ENCODE peak calls at places on chromosome 12, in four cellular contexts. O is ovary, B is astrocyte of the cerebellum, K is HL-60. N is an unnamed sample.

GRCh38 chr12:87690236-87690810 is 338.9 kb downstream of the C12orf50 start:
- DNase-seq in O (no peak), B (no peak), K (no peak), N (no peak)

GRCh38 chr12:53103860-53104305 is 597 bp downstream of the SOAT2 start:
- DNase-seq in O (no peak), B (no peak), K (peak), N (peak)

GRCh38 chr12:12467222-12467621 is 95.4 kb downstream of the DUSP16 start:
- DNase-seq in O (no peak), B (no peak), K (no peak), N (no peak)

GRCh38 chr12:54393350-54393655 is 8.8 kb upstream of the ZNF385A start:
- DNase-seq in O (no peak), B (no peak), K (peak), N (no peak)

GRCh38 chr12:6753772-6754356 is 923 bp upstream of the MLF2 start:
- DNase-seq in O (peak), B (no peak), K (no peak), N (no peak)

GRCh38 chr12:112456029-112456428 is 37.3 kb downstream of the PTPN11 start:
- DNase-seq in O (no peak), B (no peak), K (no peak), N (no peak)

GRCh38 chr12:42609605-42610004 is 20.1 kb upstream of the PRICKLE1 start:
- DNase-seq in O (no peak), B (no peak), K (no peak), N (no peak)

GRCh38 chr12:16606201-16606849 is 363 bp upstream of the LMO3 start:
- DNase-seq in O (peak), B (no peak), K (peak), N (no peak)

GRCh38 chr12:110269622-110270124 is 11.4 kb upstream of the ATP2A2 start:
- DNase-seq in O (peak), B (no peak), K (no peak), N (no peak)

GRCh38 chr12:107394693-107395092 is 290.9 kb upstream of the PWP1 start:
- DNase-seq in O (no peak), B (no peak), K (no peak), N (no peak)

GRCh38 chr12:41661141-41661540 is 473.0 kb downstream of the PDZRN4 start:
- DNase-seq in O (no peak), B (no peak), K (no peak), N (no peak)

GRCh38 chr12:107590369-107591094 is 95.1 kb upstream of the PWP1 start:
- DNase-seq in O (no peak), B (no peak), K (no peak), N (no peak)

GRCh38 chr12:106480259-106480658 is 102.5 kb upstream of the RFX4 start:
- DNase-seq in O (no peak), B (no peak), K (no peak), N (no peak)

GRCh38 chr12:12357697-12358476 is 1.0 kb downstream of the BORCS5 start:
- DNase-seq in O (no peak), B (no peak), K (peak), N (no peak)

GRCh38 chr12:108310489-108310888 is 28.6 kb downstream of the CMKLR1 start:
- DNase-seq in O (no peak), B (peak), K (no peak), N (no peak)

GRCh38 chr12:63917864-63918742 is 73.6 kb downstream of the SRGAP1 start:
- DNase-seq in O (no peak), B (peak), K (peak), N (no peak)

GRCh38 chr12:6188954-6189353 is 11.2 kb upstream of the CD9 start:
- DNase-seq in O (no peak), B (no peak), K (no peak), N (no peak)

GRCh38 chr12:91920276-91920675 is 225.4 kb downstream of the BTG1 start:
- DNase-seq in O (no peak), B (no peak), K (no peak), N (no peak)

GRCh38 chr12:112992541-112993398 is 14.5 kb downstream of the OAS2 start:
- DNase-seq in O (no peak), B (peak), K (peak), N (no peak)

GRCh38 chr12:73731658-73732057 is 806.0 kb upstream of the ATXN7L3B start:
- DNase-seq in O (no peak), B (no peak), K (no peak), N (no peak)

GRCh38 chr12:71840226-71840847 is 778 bp downstream of the TBC1D15 start:
- DNase-seq in O (no peak), B (peak), K (no peak), N (no peak)

GRCh38 chr12:96044017-96044985 is 8.9 kb upstream of the LTA4H start:
- DNase-seq in O (no peak), B (no peak), K (no peak), N (peak)

GRCh38 chr12:47377414-47378221 is 297.9 kb upstream of the AMIGO2 start:
- DNase-seq in O (peak), B (peak), K (no peak), N (peak)

GRCh38 chr12:54958048-54958658 is 26.4 kb downstream of the TESPA1 start:
- DNase-seq in O (peak), B (peak), K (peak), N (no peak)

GRCh38 chr12:56081393-56082347 is 1.7 kb downstream of the ERBB3 start:
- DNase-seq in O (no peak), B (no peak), K (no peak), N (no peak)

GRCh38 chr12:3342051-3342450 is 149.0 kb upstream of the PRMT8 start:
- DNase-seq in O (peak), B (no peak), K (peak), N (peak)

GRCh38 chr12:118326971-118327370 is 45.7 kb downstream of the TAOK3 start:
- DNase-seq in O (no peak), B (no peak), K (no peak), N (no peak)

GRCh38 chr12:115203661-115204060 is 519.7 kb upstream of the TBX3 start:
- DNase-seq in O (no peak), B (peak), K (no peak), N (no peak)

GRCh38 chr12:92378682-92379479 is 233.2 kb upstream of the BTG1 start:
- DNase-seq in O (no peak), B (no peak), K (no peak), N (no peak)

GRCh38 chr12:3171195-3171591 is 94.0 kb downstream of the TSPAN9 start:
- DNase-seq in O (no peak), B (no peak), K (no peak), N (no peak)

DNA sequence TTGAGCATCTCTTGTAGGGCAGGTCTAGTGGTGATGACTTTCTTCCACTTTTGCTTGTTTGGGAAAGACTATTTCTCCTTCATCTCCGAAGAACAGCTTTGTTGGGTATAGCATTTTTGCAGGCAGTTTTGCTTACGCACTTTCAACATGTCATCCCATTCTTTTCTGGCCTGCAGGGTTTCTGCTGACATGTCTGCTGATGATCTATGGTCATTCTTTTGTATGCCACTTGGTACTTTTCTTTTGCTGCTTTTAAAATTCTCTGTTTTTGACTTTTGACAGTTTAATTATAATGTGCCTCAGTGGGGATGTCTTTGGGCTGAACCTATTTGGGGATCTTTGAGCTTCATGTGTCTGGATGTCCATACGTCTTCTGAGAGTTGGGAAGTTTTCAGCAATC is 78.2 kb downstream of the PTHLH start:
- DNase-seq in O (no peak), B (no peak), K (no peak), N (no peak)
- TF ChIP-seq CTCF in O (no peak), B (no peak), K (no peak), N (no peak)

GRCh38 chr12:59086124-59086523 is 165.8 kb upstream of the LRIG3 start:
- DNase-seq in O (no peak), B (no peak), K (no peak), N (no peak)
- TF ChIP-seq CTCF in O (no peak), B (no peak), K (no peak), N (no peak)

DNA sequence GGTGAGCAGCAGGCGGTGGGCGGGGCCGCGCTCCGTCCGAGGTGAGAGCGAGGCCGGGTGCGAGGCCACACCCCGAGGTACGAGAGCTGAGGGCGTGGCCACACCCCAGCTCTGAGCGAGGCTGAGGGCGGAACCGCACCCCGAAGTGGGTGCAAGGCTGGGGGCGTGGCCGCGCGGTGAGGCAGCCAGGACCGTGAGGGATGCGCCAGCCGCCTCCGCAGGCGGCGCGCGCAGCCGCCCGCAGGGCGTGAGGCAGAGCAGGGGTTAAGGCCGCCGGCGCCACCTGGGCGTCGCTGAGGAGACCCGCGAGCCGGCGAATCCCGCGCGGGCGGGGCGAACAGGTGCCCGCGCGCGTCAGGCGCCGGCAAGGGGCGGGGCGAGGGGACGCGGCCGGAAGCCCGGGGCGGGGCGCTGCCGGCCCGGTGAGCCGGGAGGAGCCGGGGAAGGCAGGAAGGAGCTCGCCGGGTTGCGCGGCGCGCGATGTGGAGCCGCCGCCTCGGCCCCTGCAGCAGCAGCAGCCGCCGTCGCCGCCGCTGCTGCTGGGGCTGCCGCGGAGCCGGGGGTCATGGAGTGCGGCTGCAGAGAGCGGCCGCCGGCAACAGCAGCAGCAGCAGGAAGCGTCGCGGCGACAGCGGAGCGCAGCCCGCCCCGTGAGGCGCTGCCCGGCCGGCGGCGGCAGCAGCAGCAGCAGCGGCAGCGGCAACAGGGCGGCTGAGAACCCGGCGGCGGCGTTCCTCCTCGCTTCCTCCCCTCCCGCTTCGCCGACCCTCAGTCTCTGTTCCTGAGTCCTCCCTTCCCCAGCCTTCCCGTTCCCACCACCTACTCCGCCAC is at the start of gene BICDL1:
- DNase-seq in O (peak), B (no peak), K (peak), N (peak)
- TF ChIP-seq CTCF in O (no peak), B (no peak), K (no peak), N (no peak)

GRCh38 chr12:26830358-26830757 is 2.6 kb downstream of the ITPR2 start:
- DNase-seq in O (no peak), B (no peak), K (no peak), N (no peak)

GRCh38 chr12:26831959-26832816 is 806 bp downstream of the ITPR2 start:
- DNase-seq in O (peak), B (peak), K (peak), N (peak)

GRCh38 chr12:26830783-26831601 is 2.0 kb downstream of the ITPR2 start:
- DNase-seq in O (no peak), B (no peak), K (peak), N (no peak)

GRCh38 chr12:26832817-26833691 is at the start of gene ITPR2:
- DNase-seq in O (peak), B (peak), K (peak), N (peak)

DNA sequence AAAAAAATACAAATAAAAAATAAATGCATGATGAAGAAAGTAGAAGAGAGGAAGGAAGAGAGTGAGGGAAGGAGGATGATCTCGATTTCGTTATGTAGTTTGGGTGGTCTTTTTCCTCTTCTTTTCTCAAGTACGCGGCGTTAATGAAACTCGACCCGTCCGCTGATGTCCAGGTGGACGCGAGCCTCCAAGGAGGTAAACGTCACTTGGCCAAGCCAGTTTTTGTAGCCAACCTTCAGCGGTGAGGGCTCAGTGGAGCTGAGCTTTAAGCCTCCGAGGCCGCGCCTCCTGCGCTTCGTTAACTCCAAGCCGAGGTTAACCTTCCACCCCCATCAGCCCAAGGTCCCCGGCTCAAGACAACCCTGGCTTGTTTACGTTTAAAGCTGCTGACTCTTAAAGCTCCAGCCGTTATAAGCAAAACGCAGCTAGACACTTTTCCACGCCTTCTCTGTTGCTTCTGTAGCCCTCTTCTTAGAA is 736 bp upstream of the ITPR2 start:
- DNase-seq in O (peak), B (no peak), K (peak), N (peak)
- TF ChIP-seq CTCF in O (no peak), B (no peak), K (no peak), N (no peak)

DNA sequence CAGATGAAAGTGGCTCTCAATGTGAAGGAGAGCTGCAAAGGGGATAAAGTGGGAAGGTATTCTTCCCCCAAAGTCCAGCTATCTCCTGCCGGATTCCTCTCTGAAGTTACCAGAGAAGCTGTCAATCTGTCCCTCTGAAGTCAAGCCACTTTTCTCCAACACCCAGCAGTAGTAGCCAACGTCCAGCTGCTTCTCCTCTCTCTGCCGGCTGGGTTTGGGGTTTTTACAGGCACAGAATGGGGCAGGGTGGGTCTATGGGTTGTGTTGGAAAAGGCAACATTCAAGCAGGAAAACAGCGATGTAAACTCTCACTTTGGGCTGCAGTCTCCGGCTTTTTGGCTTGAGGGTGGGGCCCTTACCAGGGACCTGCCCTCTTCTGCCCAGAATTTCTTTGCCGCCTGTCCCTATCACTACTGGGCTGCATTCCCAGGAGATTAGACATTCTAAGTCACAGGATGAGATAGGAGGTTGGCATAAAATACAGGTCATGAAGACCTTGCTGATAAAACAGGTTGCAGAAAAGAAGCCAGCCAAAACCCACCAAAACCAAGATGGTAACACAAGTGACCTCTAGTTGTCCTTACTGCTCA is 16.3 kb downstream of the CAPZA3 start:
- DNase-seq in O (no peak), B (no peak), K (no peak), N (no peak)
- TF ChIP-seq CTCF in O (no peak), B (no peak), K (no peak), N (no peak)

DNA sequence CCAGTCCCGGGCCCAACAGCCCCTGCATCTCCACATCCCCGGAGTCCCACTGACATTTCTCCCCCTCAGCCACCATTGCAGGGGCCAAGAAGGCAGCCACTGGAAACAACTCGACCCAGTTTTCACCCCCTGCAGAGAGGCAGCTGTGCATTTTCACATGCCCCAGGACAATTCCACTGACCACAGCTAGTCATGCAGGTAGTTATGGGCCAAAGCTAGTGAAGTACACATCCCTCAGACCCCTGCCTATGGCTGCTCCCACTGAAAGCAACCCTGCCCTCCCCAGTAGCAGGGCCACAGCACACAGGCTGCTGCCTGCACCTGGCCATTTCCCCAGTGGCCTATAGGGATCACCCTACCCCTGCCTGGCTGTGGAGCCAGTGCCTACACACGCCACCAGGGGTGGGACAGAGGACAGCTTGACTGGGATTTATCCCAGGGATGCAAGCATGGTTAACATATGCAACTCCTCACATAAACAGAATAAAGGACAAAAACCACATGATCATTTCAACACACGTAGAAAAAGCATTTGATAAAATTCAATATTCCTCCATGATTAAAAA is 154.0 kb downstream of the NDUFA12 start:
- DNase-seq in O (no peak), B (no peak), K (no peak), N (no peak)
- TF ChIP-seq CTCF in O (no peak), B (no peak), K (no peak), N (no peak)

DNA sequence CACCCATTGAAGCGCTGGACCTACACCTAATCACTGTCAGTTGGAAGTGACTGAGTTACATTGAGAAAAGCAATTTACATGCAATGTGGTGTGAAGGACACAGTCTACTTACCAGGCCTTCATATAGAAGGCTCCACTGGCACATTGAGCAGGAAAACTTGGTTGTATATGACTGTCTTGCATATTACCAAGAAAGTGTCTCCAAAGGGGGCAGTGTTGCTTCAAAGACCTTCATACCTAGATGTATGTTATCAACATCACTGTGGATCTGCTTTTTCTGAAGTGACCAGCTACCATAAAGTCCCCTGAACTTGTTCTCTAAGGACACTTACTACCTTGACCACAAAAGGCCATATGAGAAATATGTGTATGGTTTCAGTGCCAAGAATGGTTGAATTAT is 64.1 kb downstream of the NELL2 start:
- DNase-seq in O (no peak), B (no peak), K (no peak), N (no peak)
- TF ChIP-seq CTCF in O (no peak), B (no peak), K (no peak), N (peak)

DNA sequence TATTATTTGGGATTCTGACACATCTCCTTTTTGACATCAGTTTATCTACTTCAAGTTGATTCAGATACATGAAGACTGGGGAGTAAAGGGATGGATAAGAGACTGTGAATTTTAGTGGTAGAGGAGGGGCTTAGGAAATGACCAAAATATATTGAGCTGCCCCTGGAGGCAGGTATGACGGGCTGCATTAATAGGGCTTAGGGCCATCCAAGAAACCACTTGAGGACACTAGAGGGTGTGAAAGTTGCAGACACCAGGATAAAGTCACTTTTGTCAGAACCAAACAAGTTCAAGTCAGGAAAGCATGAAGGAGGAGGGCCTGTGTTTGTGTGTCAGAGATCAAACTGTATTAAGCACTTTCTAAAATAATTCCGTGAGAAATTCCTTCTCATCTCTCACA is 137.1 kb downstream of the SLC38A1 start:
- DNase-seq in O (no peak), B (no peak), K (no peak), N (no peak)
- TF ChIP-seq CTCF in O (no peak), B (peak), K (no peak), N (no peak)